ENCODE peak calls at places on chromosomes 1 and 21, in six cellular contexts. A is upper lobe of left lung, F is breast epithelium, J is transverse colon, Q is sigmoid colon, R is Panc1. W is an unnamed sample.

GRCh38 chr21:35203093-35204021 is 154.3 kb upstream of the RUNX1 start:
- DNase-seq in A (no peak), F (no peak), J (no peak), Q (no peak), R (no peak), W (no peak)

GRCh38 chr1:65924471-65924870 is 131.8 kb downstream of the PDE4B start:
- DNase-seq in A (no peak), F (no peak), J (no peak), Q (no peak), R (no peak), W (no peak)

GRCh38 chr1:169250795-169251194 is 116.8 kb downstream of the NME7 start:
- DNase-seq in A (no peak), F (no peak), J (no peak), Q (no peak), R (no peak), W (no peak)

GRCh38 chr1:20183035-20183434 is 2.9 kb upstream of the UBXN10 start:
- DNase-seq in A (no peak), F (no peak), J (peak), Q (no peak), R (no peak), W (no peak)

GRCh38 chr1:165524639-165525038 is 19.2 kb upstream of the LRRC52 start:
- DNase-seq in A (no peak), F (no peak), J (no peak), Q (no peak), R (no peak), W (no peak)

GRCh38 chr1:177302365-177303044 is 131.7 kb downstream of the BRINP2 start:
- DNase-seq in A (no peak), F (no peak), J (peak), Q (no peak), R (no peak), W (peak)

GRCh38 chr1:17168480-17168878 is 36.4 kb upstream of the PADI1 start:
- DNase-seq in A (no peak), F (no peak), J (no peak), Q (no peak), R (no peak), W (no peak)

GRCh38 chr1:108817811-108818210 is 39.1 kb downstream of the AKNAD1 start:
- DNase-seq in A (no peak), F (no peak), J (no peak), Q (no peak), R (no peak), W (no peak)

GRCh38 chr1:170668301-170668789 is 4.4 kb downstream of the PRRX1 start:
- DNase-seq in A (peak), F (no peak), J (no peak), Q (no peak), R (no peak), W (no peak)

DNA sequence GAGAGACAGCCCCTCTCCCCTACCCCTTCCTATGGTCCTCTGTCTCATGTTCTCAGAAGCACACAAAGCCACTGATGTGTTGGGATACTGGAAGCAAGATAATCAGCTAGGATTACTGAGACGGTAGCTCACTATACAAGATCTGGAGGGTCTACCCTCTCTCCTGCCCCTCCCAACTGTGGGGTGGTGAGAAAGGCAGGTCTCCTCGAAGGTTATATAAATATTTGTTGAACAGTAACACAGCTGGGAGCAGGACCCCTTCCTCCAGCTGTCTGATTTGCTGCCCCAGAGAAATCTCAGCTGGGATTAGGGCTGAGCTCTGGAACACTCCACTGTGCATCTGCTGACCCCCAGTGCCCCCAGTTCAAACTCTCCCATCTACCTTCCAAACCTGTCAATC is 94.2 kb upstream of the IPO9 start:
- DNase-seq in A (no peak), F (no peak), J (no peak), Q (no peak), R (no peak), W (no peak)
- TF ChIP-seq POLR2AphosphoS5 in A (no peak), F (no peak), J (no peak), Q (no peak), R (no peak), W (no peak)

GRCh38 chr1:228225740-228226139 is 17.9 kb downstream of the OBSCN start:
- DNase-seq in A (no peak), F (no peak), J (no peak), Q (no peak), R (no peak), W (no peak)

GRCh38 chr1:228226141-228226874 is 18.5 kb downstream of the OBSCN start:
- DNase-seq in A (no peak), F (no peak), J (no peak), Q (no peak), R (no peak), W (no peak)

GRCh38 chr1:228225165-228225710 is 17.4 kb downstream of the OBSCN start:
- DNase-seq in A (no peak), F (no peak), J (no peak), Q (no peak), R (no peak), W (no peak)

GRCh38 chr1:228228601-228229074 is 20.8 kb downstream of the OBSCN start:
- DNase-seq in A (no peak), F (no peak), J (no peak), Q (no peak), R (peak), W (no peak)

DNA sequence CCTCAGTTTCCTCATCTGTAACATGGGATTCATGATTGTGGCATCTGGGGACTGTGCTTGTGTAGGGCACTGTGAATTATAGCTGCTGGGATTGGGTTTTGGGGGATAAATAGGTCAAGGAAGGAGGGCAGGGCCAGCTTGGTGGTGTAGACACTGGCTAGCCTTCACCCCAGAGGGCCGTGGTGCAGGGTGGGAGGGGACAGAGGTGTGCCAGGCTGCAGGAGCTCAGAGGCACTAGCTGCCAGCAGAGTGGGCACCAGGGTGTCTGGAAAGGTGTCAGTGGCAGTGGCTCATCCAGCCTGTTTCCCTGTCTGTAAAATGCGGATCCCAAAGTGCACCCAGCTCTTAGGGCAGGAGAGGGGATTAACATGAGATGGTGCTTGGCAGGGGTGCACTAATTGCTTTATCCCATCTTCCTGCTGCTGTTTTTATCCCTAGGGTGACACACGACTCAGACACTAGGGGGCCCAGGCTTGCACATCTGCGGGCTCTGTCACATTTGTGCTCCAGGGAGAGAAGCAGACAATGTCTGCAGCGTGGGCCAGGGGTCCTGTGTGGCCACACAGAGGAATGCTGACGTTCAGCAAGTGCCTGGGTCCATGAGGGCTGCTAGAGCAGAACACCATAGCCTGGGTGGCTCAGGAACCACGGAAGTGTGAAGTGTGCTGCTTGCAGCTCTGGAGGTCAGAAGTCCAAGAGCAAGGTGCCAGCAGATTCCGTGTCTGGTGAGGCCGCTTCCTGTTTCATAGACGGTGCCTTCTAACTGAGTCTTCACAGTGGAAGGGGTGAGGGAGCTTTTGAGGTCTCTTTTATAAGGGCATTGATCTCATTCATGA is 19.3 kb downstream of the OBSCN start:
- DNase-seq in A (peak), F (no peak), J (peak), Q (no peak), R (no peak), W (no peak)
- TF ChIP-seq CTCF in A (no peak), F (no peak), J (no peak), Q (no peak), R (peak), W (no peak)

DNA sequence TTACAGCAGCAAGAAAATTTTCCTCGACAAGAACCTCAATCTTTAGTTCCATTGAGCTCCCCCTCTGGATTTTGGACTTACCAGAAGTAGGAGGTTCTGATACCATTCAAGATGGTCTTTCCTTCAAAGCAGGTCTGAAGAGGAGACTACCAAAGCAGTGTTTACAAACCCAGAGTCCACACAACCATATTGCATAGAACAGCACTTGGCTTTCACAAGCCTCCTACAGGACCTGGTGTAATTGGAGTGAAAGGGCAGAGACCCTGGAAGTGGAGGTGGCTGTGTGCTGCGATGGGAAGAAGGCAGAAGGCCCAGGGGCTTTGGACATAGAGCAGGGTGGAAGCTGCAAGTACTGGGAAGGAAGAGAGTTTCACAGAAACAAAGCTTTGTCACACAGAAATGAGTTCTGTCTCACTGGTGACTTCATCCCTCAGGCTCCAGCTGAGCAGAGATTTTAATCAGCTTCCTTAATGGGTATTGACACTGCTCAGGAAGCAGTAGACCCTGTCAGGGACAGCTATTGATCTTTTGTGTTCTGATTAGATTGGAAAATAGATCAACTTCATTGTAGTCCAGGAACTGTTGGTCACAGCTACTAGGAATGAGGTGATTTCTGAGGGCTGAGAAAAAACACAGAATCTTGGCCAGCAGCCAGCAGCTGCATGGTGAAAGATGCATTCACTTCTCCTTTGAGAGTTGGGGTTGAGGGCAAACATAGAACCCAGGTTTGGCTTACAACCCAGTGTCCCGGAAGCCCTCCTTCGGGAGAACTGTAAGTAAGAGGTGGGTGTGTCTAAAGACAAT is 124.0 kb downstream of the SYT2 start:
- DNase-seq in A (no peak), F (peak), J (peak), Q (peak), R (peak), W (peak)
- TF ChIP-seq POLR2AphosphoS5 in A (no peak), F (no peak), J (no peak), Q (peak), R (no peak), W (no peak)

GRCh38 chr1:194959795-194960194 is 1648.4 kb downstream of the KCNT2 start:
- DNase-seq in A (no peak), F (no peak), J (no peak), Q (no peak), R (no peak), W (no peak)
- TF ChIP-seq CTCF in A (no peak), F (no peak), J (no peak), Q (no peak), R (no peak), W (no peak)

GRCh38 chr1:21406659-21407058 is 33.3 kb upstream of the NBPF3 start:
- DNase-seq in A (no peak), F (no peak), J (no peak), Q (no peak), R (no peak), W (no peak)
- TF ChIP-seq POLR2AphosphoS5 in A (no peak), F (no peak), J (no peak), Q (no peak), R (no peak), W (no peak)

DNA sequence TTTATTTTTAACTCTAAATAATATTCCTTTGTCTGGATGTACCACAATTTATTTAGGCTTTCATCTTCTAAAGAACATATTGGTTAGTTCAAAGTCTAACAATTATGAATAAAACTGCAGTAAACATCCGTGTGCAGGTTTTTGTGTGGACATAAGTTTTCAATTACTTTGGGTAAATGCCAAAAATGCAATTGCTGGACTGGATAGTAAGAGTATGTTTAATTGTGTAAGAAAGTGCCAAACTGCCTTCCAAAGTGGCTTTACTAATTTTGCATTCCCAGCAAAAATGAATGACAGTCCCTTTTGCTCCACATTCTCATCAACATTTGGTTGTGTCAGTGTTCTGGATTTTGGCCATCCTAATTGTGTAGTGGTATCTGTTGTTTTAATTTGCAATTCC is 113.8 kb downstream of the DPYD start:
- DNase-seq in A (no peak), F (no peak), J (no peak), Q (no peak), R (no peak), W (no peak)
- TF ChIP-seq CTCF in A (no peak), F (no peak), J (no peak), Q (no peak), R (no peak), W (no peak)

GRCh38 chr1:54763814-54764131 is 550 bp downstream of the PARS2 start:
- DNase-seq in A (no peak), F (no peak), J (no peak), Q (no peak), R (no peak), W (no peak)
- TF ChIP-seq POLR2AphosphoS5 in A (no peak), F (no peak), J (no peak), Q (no peak), R (no peak), W (no peak)

GRCh38 chr1:211751438-211751837 is 76.0 kb upstream of the NEK2 start:
- DNase-seq in A (no peak), F (no peak), J (no peak), Q (no peak), R (no peak), W (no peak)

GRCh38 chr1:211748810-211749209 is 73.4 kb upstream of the NEK2 start:
- DNase-seq in A (no peak), F (no peak), J (no peak), Q (no peak), R (no peak), W (no peak)

GRCh38 chr1:211750599-211750998 is 75.2 kb upstream of the NEK2 start:
- DNase-seq in A (no peak), F (no peak), J (no peak), Q (no peak), R (no peak), W (no peak)

GRCh38 chr1:211752317-211752716 is 76.9 kb upstream of the NEK2 start:
- DNase-seq in A (no peak), F (no peak), J (no peak), Q (no peak), R (no peak), W (no peak)

GRCh38 chr1:211749251-211749650 is 73.8 kb upstream of the NEK2 start:
- DNase-seq in A (no peak), F (no peak), J (no peak), Q (no peak), R (no peak), W (no peak)
- TF ChIP-seq CTCF in A (no peak), F (no peak), J (no peak), Q (no peak), R (peak), W (no peak)

GRCh38 chr1:113029822-113030221 is 43.2 kb upstream of the LRIG2 start:
- DNase-seq in A (no peak), F (no peak), J (no peak), Q (no peak), R (no peak), W (no peak)

GRCh38 chr1:113027008-113027407 is 46.0 kb upstream of the LRIG2 start:
- DNase-seq in A (no peak), F (no peak), J (no peak), Q (no peak), R (no peak), W (no peak)

GRCh38 chr1:113021430-113022085 is 51.4 kb upstream of the LRIG2 start:
- DNase-seq in A (no peak), F (no peak), J (no peak), Q (no peak), R (no peak), W (no peak)

GRCh38 chr1:113031060-113031933 is 41.7 kb upstream of the LRIG2 start:
- DNase-seq in A (no peak), F (no peak), J (no peak), Q (no peak), R (no peak), W (no peak)

DNA sequence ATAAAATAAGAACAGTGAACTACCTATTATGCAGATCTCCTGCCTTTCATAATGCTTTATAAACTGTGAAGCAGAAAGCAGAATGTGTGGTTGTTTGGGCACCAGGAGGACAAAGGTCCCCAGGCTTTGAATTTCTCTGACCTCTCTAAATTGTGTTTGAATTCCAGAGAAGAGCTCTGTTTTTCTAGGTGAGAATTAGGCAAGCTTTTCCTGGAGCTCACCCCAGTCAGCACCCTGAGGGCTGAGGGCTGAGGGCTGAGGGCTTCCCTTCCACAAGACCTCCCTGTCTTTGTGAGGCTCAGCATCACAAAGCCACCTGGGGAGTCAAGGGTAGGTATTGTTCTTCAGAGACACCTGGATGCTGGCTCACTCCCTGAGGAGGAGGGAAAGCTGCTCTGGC is 45.5 kb upstream of the LRIG2 start:
- DNase-seq in A (no peak), F (no peak), J (no peak), Q (no peak), R (no peak), W (no peak)
- TF ChIP-seq POLR2AphosphoS5 in A (no peak), F (no peak), J (no peak), Q (no peak), R (no peak), W (no peak)

GRCh38 chr21:37220433-37220980 is 46.6 kb downstream of the VPS26C start:
- DNase-seq in A (no peak), F (no peak), J (peak), Q (peak), R (peak), W (no peak)
- TF ChIP-seq CTCF in A (peak), F (no peak), J (no peak), Q (no peak), R (no peak), W (no peak)

W was measured in stomach.